ENCODE peak calls at places on chromosomes 13 and 19, in four cellular contexts. K is effector memory CD4-positive, alpha-beta T cell; G is ovary; E is body of pancreas. O is an unnamed sample. For H3K27me3, the result is how much of the 10 kb centered on the place peaks cover.

GRCh38 chr19:34391813-34392212 is 12.4 kb upstream of the PDCD2L start:
- DNase-seq in K (no peak), G (no peak), E (no peak), O (no peak)

GRCh38 chr19:45352062-45352461 is 11.5 kb downstream of the KLC3 start:
- DNase-seq in K (no peak), G (no peak), E (no peak), O (no peak)

GRCh38 chr13:65600702-65601101 is 1629.4 kb downstream of the PCDH9 start:
- DNase-seq in K (no peak), G (no peak), E (no peak), O (peak)

GRCh38 chr19:14503285-14503684 is 7.4 kb upstream of the GIPC1 start:
- DNase-seq in K (no peak), G (no peak), E (no peak), O (no peak)

GRCh38 chr13:97460853-97461252 is 26.9 kb downstream of the RAP2A start:
- DNase-seq in K (no peak), G (no peak), E (no peak), O (no peak)

GRCh38 chr13:93216122-93216521 is 10.5 kb upstream of the GPC6 start:
- DNase-seq in K (no peak), G (no peak), E (no peak), O (no peak)

GRCh38 chr13:23999411-23999810 is 102.1 kb upstream of the C1QTNF9B start:
- DNase-seq in K (no peak), G (no peak), E (no peak), O (no peak)

GRCh38 chr13:113458218-113459065 is 5.2 kb upstream of the ADPRHL1 start:
- DNase-seq in K (no peak), G (no peak), E (no peak), O (peak)

GRCh38 chr13:113002206-113002821 is 33.3 kb downstream of the MCF2L start:
- DNase-seq in K (no peak), G (no peak), E (no peak), O (peak)

GRCh38 chr19:4369888-4370260 is 26.5 kb downstream of the MPND start:
- DNase-seq in K (peak), G (no peak), E (peak), O (no peak)

GRCh38 chr19:16778796-16779411 is 50.3 kb upstream of the SIN3B start:
- DNase-seq in K (peak), G (peak), E (no peak), O (peak)

GRCh38 chr13:79716191-79716590 is 235.2 kb downstream of the NDFIP2 start:
- DNase-seq in K (no peak), G (no peak), E (no peak), O (no peak)

GRCh38 chr13:28336193-28336657 is 158.7 kb downstream of the FLT1 start:
- DNase-seq in K (no peak), G (no peak), E (no peak), O (no peak)

GRCh38 chr13:24680921-24681585 is 845 bp downstream of the ATP12A start:
- DNase-seq in K (no peak), G (no peak), E (no peak), O (no peak)

GRCh38 chr13:97344250-97345175 is 89.5 kb upstream of the RAP2A start:
- DNase-seq in K (no peak), G (peak), E (peak), O (peak)

GRCh38 chr13:44758595-44759221 is 182.6 kb upstream of the TSC22D1 start:
- DNase-seq in K (no peak), G (no peak), E (peak), O (peak)

GRCh38 chr13:43596924-43597598 is 189.7 kb downstream of the ENOX1 start:
- DNase-seq in K (no peak), G (no peak), E (no peak), O (no peak)

GRCh38 chr19:44890366-44891015 is 563 bp upstream of the TOMM40 start:
- DNase-seq in K (peak), G (no peak), E (no peak), O (peak)

GRCh38 chr13:76349700-76350099 is 536.5 kb downstream of the KCTD12 start:
- DNase-seq in K (no peak), G (no peak), E (no peak), O (no peak)

GRCh38 chr19:277581-278165 is 13.5 kb downstream of the PLPP2 start:
- DNase-seq in K (no peak), G (no peak), E (no peak), O (peak)

GRCh38 chr19:459724-460511 is 915 bp downstream of the SHC2 start:
- DNase-seq in K (no peak), G (peak), E (peak), O (peak)

GRCh38 chr13:65959305-65959704 is 1270.8 kb downstream of the PCDH9 start:
- DNase-seq in K (no peak), G (no peak), E (no peak), O (no peak)

GRCh38 chr19:58558066-58558622 is at the start of gene UBE2M:
- DNase-seq in K (peak), G (peak), E (peak), O (peak)

GRCh38 chr13:73913043-73913740 is 221.0 kb downstream of the KLF12 start:
- DNase-seq in K (no peak), G (no peak), E (no peak), O (no peak)
- H3K4me3 ChIP-seq in K (no peak), G (no peak), E (no peak), O (no peak)

DNA sequence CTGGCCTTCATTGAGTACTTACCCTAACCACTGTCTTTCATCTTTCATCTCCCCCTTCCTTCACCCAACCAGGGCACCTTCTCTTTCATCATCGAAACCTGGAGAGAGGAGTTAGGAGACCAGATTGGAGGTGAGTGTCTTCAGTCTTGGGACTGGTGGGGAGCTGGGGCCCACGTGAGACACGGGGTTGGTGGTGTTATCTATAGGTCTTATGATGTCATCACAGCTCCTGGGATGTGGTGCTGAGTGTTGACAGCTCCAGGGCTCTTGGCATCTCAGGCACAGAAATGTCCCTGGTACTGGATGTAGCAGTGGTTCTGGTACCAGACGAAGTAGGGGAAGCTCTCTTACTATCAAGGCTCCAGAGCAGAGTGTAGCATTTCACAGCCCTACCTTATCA is 1.8 kb downstream of the DLL3 start:
- DNase-seq in K (no peak), G (no peak), E (no peak), O (no peak)
- H3K27me3 ChIP-seq in K (under half), G (under half), E (under half), O (under half)

GRCh38 chr13:39036212-39036611 is 1.7 kb downstream of the PROSER1 start:
- DNase-seq in K (no peak), G (no peak), E (no peak), O (peak)

GRCh38 chr13:39035799-39036198 is 2.1 kb downstream of the PROSER1 start:
- DNase-seq in K (no peak), G (no peak), E (no peak), O (no peak)

GRCh38 chr13:39037410-39037879 is 444 bp downstream of the PROSER1 start:
- DNase-seq in K (no peak), G (no peak), E (no peak), O (no peak)

GRCh38 chr13:39034085-39034484 is 3.8 kb downstream of the PROSER1 start:
- DNase-seq in K (no peak), G (no peak), E (no peak), O (no peak)

GRCh38 chr13:39035204-39035603 is 2.7 kb downstream of the PROSER1 start:
- DNase-seq in K (no peak), G (no peak), E (no peak), O (no peak)
- H3K4me3 ChIP-seq in K (peak), G (peak), E (peak), O (peak)

GRCh38 chr19:18252370-18252717 is 21.9 kb downstream of the IQCN start:
- DNase-seq in K (no peak), G (no peak), E (no peak), O (no peak)
- H3K27me3 ChIP-seq in K (under half), G (under half), E (under half), O (under half)

DNA sequence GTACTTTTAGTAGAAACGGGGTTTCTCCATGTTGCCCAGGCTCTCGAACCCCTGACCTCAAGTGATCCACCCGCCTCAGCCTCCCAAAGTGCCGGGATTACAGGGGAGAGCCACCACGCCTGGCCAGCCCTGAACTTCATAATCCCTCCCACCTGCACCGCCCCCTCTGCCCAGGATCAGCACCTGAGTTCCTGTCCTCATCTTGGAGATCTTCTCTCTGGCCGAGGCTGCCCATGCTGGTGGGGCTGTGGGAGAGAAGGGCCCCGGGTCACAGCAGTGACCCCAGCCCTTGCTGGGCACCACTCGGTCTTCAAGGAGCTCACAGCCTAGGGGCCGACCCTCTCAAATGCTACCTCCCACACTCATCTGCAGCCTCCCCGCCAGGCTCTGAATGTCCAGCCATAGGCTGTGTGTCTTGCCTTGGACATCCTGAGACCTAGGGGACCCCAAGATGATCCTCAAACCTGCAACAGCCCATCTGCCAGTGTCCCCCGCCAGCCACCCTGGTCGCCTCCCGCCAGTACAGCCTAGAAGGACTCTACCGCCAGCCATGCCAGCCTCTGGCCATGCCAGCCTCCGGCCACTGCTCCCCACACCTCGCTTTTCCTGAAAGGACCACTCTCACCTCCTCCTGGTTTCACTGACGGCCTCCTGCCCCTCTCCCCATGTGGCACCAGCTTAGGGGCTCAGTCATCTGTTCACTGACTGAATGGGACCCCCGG is 1.5 kb downstream of the ATP8B3 start:
- DNase-seq in K (no peak), G (no peak), E (no peak), O (no peak)
- H3K4me3 ChIP-seq in K (no peak), G (no peak), E (no peak), O (no peak)

DNA sequence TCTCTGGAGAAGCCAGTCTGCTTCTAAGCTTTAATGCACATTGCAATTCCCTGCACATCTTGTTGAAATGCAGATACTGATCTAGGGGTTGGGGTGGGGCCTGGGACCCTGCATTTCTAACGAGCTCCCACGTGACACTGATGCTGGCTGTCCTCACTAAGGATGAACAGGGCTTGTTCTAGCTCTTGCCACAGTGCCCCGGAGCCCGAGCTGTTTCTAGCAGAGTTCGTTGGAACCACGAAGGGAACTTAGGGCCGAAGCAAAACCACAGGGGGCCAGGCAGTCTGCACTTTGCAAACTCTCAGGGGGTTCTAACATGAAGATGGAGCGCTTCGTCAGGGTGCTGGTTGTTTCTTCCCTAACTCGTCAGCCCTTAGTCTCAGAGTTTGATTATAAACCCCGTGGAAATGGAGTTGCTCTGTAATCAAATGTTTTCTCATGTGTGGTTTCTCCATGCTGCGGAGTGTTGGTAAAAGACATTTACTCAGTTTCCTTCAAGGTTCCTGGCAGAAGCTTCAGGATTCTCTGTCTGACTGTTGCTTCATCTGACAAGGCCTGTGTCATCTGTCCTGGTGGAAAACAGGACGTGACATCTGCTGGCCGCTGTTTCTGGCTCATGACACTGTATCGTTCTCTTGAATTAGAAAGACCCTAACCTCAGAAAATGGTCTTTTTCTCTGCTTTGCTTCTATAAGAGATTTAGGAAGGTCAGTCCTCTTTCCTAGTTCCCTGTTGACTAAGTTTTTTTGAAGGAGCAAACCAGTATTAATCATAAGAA is 221.5 kb downstream of the TEX29 start:
- DNase-seq in K (no peak), G (no peak), E (no peak), O (no peak)
- H3K27me3 ChIP-seq in K (under half), G (under half), E (under half), O (under half)

O was measured in SJCRH30.